ENCODE peak calls at places on chromosomes 4 and X, in seven cellular contexts. I, S, A, F, Y, B and J are unnamed samples.

GRCh38 chr4:30882995-30883675 is 163.0 kb downstream of the PCDH7 start:
- DNase-seq in Y (no peak), S (no peak), I (no peak), B (no peak), F (no peak), A (no peak), J (no peak)

GRCh38 chr4:159547645-159548308 is 444.9 kb downstream of the RAPGEF2 start:
- DNase-seq in A (peak), Y (no peak), B (no peak), S (no peak), I (no peak), F (no peak), J (no peak)

GRCh38 chr4:151276787-151277557 is at the start of gene PRSS48:
- DNase-seq in S (peak), A (peak), B (no peak), I (no peak), F (peak), Y (peak), J (no peak)

GRCh38 chr4:3911252-3911856 is 145.2 kb downstream of the ADRA2C start:
- DNase-seq in B (no peak), I (no peak), A (no peak), S (no peak), Y (no peak), F (no peak), J (no peak)

GRCh38 chrX:72714471-72714916 is 388 bp upstream of the PHKA1 start:
- DNase-seq in B (peak), Y (peak), F (peak), A (peak), S (peak), I (peak), J (no peak)

GRCh38 chr4:32470087-32470585 is 1750.0 kb downstream of the PCDH7 start:
- DNase-seq in I (no peak), B (no peak), S (no peak), A (no peak), F (no peak), Y (no peak), J (no peak)

GRCh38 chrX:115372026-115372610 is 82.6 kb downstream of the LUZP4 start:
- DNase-seq in F (no peak), S (no peak), I (no peak), Y (no peak), A (peak), B (no peak), J (no peak)

GRCh38 chr4:71290074-71290473 is 48.7 kb upstream of the SLC4A4 start:
- DNase-seq in Y (no peak), A (peak), F (no peak), B (peak), I (no peak), S (no peak), J (no peak)

GRCh38 chr4:158013858-158014257 is 159.0 kb downstream of the GASK1B start:
- DNase-seq in Y (no peak), B (no peak), I (no peak), F (no peak), A (peak), S (no peak), J (no peak)

GRCh38 chrX:141982296-141982695 is 78.6 kb downstream of the MAGEC1 start:
- DNase-seq in Y (no peak), S (no peak), A (no peak), F (no peak), I (no peak), B (no peak), J (no peak)

GRCh38 chr4:53196872-53197759 is 168.7 kb downstream of the SCFD2 start:
- DNase-seq in B (peak), I (no peak), Y (no peak), A (peak), F (peak), S (no peak), J (no peak)

GRCh38 chrX:11239230-11239629 is 54.0 kb upstream of the AMELX start:
- DNase-seq in A (peak), I (no peak), Y (no peak), B (no peak), F (no peak), S (no peak), J (no peak)

GRCh38 chr4:7395635-7396034 is 39.1 kb downstream of the PSAPL1 start:
- DNase-seq in S (no peak), A (no peak), I (no peak), F (no peak), B (no peak), Y (no peak), J (no peak)

GRCh38 chr4:8615921-8616787 is 23.6 kb downstream of the CPZ start:
- DNase-seq in F (no peak), S (no peak), A (no peak), B (no peak), I (peak), Y (no peak), J (no peak)

GRCh38 chr4:34371676-34372075 is 1872.6 kb downstream of the ARAP2 start:
- DNase-seq in Y (no peak), B (no peak), A (no peak), F (no peak), I (no peak), S (no peak), J (no peak)

GRCh38 chr4:74501579-74501978 is 56.6 kb downstream of the AREG start:
- DNase-seq in B (peak), Y (no peak), F (no peak), S (no peak), I (no peak), A (peak), J (no peak)

GRCh38 chr4:113675731-113676707 is 85.5 kb downstream of the CAMK2D start:
- DNase-seq in B (no peak), I (no peak), A (peak), S (no peak), F (no peak), Y (no peak), J (no peak)

GRCh38 chr4:108155373-108155772 is 13.4 kb downstream of the LEF1 start:
- DNase-seq in F (no peak), A (no peak), I (no peak), B (no peak), S (no peak), Y (no peak), J (no peak)

GRCh38 chr4:170089274-170089742 is 448 bp downstream of the AADAT start:
- DNase-seq in Y (no peak), B (no peak), I (no peak), S (peak), A (peak), F (no peak), J (no peak)

GRCh38 chrX:71493111-71493613 is 39.7 kb upstream of the OGT start:
- DNase-seq in Y (no peak), I (no peak), F (peak), S (peak), A (no peak), B (no peak), J (no peak)

GRCh38 chrX:100368167-100368566 is 41.9 kb downstream of the PCDH19 start:
- DNase-seq in F (no peak), Y (no peak), B (no peak), I (no peak), A (peak), S (peak), J (no peak)

GRCh38 chr4:52643190-52643589 is 15.9 kb downstream of the USP46 start:
- DNase-seq in S (no peak), Y (no peak), B (no peak), I (no peak), A (no peak), F (no peak), J (no peak)

GRCh38 chr4:147103403-147103946 is 157.8 kb upstream of the TTC29 start:
- DNase-seq in S (peak), I (no peak), B (peak), Y (no peak), F (peak), A (peak), J (no peak)
- TF ChIP-seq CTCF in S (no peak), I (no peak), B (no peak), Y (no peak), F (no peak), A (no peak), J (no peak)

GRCh38 chrX:31038585-31039326 is 33.1 kb downstream of the FTHL17 start:
- DNase-seq in Y (peak), A (peak), I (no peak), B (peak), S (peak), F (peak), J (no peak)

GRCh38 chrX:31039327-31039711 is 32.5 kb downstream of the FTHL17 start:
- DNase-seq in A (no peak), S (no peak), Y (no peak), B (no peak), F (no peak), I (no peak), J (no peak)

DNA sequence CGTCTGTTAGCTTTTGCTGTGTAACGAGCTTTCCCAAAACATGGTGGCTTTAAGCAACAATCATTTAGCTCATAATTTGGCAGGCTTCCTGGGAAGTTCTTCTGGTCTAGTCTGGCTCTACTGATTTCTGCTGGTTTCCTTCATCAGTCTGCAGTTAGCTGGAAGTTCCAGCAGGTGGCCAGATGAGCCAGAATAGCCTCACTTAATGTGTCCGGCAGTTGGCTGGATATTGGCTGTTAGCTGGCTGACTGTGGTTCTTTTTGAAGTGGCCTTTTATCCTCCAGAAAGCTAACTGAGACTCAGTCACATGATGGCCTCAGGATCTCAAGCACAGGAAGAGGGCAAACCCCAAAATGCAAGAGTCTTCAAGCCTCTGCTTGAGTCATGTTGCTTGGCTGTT is 34.9 kb downstream of the FTHL17 start:
- DNase-seq in F (peak), Y (peak), A (peak), B (peak), I (no peak), S (peak), J (no peak)
- TF ChIP-seq CTCF in F (peak), Y (peak), A (peak), B (peak), I (no peak), S (peak), J (peak)

GRCh38 chrX:54419559-54420302 is 20.5 kb upstream of the TSR2 start:
- DNase-seq in Y (no peak), I (no peak), S (peak), A (no peak), B (no peak), F (no peak), J (no peak)

GRCh38 chrX:54422168-54422567 is 18.0 kb upstream of the TSR2 start:
- DNase-seq in Y (no peak), F (no peak), S (no peak), A (no peak), I (no peak), B (no peak), J (no peak)

GRCh38 chrX:54427837-54428424 is 12.3 kb upstream of the TSR2 start:
- DNase-seq in F (no peak), S (no peak), B (no peak), I (no peak), Y (no peak), A (no peak), J (no peak)

DNA sequence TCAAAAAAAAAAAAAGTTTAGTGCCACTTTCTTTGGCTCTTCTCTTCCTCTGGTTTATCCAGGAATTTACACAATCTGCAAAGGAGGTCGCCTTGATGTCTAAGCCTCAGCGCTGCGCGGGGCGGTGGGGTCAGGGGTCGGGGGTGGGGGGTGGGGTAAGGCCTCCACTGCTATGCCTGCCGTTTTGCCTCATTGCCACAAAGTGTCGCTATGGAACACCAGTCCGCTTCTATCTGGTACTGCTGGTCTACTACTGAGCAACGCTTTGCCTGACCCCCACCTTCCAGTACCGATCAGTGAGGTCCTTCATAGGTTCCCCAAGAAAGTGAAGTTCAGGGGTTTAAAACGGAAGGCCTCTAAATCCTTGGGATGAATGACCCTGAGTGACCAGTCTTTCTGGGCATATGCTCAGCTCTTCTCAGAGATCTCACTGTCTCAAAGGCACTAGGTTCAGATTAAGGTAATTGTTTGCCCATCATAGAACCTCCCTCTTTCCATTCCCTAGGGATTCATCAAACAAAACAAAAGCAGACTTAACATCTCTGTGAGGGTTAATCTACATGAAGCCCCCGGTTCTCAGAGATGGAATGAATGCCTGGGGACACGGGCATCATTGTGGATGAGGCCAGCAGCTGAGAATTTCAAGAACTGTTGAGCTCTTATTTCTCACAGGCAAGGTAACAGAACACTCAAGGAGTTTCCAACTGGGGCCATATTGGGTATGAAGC is 16.9 kb upstream of the TSR2 start:
- DNase-seq in Y (no peak), S (peak), B (no peak), I (no peak), F (no peak), A (peak), J (no peak)
- TF ChIP-seq CTCF in Y (peak), S (no peak), B (no peak), I (no peak), F (no peak), A (no peak), J (no peak)

GRCh38 chrX:8783100-8784098 is 17.8 kb downstream of the FAM9A start:
- DNase-seq in F (peak), A (peak), Y (no peak), S (peak), B (no peak), I (no peak), J (no peak)
- TF ChIP-seq CTCF in F (peak), A (peak), Y (peak), S (peak), B (peak), I (peak), J (peak)

DNA sequence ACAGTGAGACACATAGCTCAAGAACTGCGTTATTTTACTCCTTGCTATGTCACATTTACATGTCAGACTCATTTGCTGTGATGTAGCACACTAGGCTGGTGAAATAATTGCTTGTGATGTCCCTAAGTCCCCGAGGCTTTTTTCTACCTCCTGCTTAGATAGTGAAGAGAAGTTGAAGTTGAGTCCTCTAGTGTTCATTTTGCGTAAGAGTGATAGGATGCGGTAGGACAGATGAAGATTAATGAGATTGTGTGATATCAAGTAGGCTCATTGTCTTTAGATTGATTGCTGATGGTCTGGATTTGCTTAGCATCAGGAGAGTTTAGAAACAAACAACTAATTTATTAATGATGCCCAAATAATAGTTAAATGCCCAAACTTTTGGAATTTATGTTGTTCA is 173.6 kb upstream of the NUDT6 start:
- DNase-seq in S (no peak), F (no peak), A (peak), I (no peak), B (no peak), Y (no peak), J (no peak)
- TF ChIP-seq CTCF in S (peak), F (no peak), A (peak), I (no peak), B (peak), Y (no peak), J (no peak)

GRCh38 chr4:183600189-183600685 is 58.7 kb downstream of the RWDD4 start:
- DNase-seq in Y (no peak), I (no peak), A (peak), S (no peak), F (no peak), B (no peak), J (no peak)
- TF ChIP-seq CTCF in Y (peak), I (no peak), A (peak), S (no peak), F (no peak), B (peak), J (no peak)

DNA sequence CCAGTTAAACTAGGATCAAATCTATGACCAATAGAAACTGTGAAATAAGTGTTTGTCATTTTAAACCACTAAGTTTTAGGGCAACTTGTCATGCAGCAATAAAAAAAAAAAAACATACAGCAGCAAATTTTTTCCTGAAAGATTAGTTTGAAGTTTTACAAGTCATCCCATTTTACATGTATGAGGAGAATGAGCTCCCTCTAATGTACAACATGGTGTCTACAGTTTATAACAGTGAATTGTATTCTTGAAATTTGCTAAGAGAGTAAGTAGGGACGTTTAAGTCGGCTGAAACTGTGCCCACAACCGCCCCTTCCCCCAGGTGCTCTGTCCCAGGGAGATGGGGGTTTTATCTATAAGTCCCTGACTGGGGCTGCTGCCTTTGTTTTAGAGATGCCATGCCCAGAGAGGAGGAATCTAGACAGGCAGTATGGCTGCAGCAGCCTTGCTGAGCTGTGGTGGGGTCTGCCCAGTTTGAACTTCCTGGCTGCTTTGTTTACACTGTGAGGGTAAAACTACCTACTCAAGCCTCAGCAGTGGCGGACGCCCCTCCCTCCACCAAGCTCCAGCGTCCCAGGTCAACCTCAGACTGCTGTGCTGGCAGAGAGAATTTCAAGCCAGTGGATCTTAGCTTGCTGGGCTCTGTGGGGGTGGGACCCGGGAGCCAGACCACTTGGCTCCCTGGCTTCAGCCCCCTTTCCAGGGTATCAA is 499.3 kb upstream of the CT83 start:
- DNase-seq in I (no peak), F (no peak), B (no peak), S (no peak), Y (no peak), A (peak), J (no peak)
- TF ChIP-seq CTCF in I (no peak), F (no peak), B (no peak), S (peak), Y (no peak), A (no peak), J (no peak)

DNA sequence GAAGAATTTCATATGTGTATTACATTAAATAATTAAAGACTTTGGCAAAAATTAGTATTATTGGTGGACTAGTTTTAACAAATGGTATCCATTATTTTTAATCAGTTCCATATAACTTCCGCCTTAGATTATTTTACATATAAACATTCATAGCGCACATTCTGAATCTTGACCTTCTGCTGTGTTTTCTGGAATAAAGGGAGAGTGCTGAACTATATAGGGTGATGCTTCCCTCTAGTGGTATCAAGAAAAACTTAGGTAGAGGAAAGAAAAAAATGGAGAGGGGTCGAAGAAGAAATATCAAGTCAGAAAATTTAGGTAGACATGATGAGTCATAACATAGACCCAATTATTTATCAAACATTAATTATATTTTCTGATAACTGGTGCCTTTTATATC is 155.6 kb upstream of the PACRGL start:
- DNase-seq in I (no peak), B (no peak), A (peak), S (no peak), Y (no peak), F (no peak), J (no peak)
- TF ChIP-seq CTCF in I (no peak), B (peak), A (peak), S (peak), Y (peak), F (peak), J (no peak)

DNA sequence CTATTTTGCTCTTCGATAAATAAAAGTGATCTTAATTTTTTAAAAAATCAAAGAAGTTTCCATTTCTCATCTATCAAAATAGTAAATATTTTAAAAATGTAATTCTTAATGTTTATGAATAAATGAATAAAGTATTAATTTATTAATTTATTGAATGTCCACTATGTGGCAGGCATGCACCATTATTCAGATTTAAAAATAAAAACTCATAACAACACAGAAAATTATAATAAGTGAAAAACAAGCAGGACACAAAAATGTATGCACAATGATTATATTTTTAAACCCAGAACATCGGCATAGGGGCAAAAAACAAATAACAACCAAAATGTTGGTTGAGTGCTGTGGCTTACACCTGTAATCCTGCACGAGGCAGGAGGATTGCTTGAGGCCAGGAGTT is 5.3 kb upstream of the PYURF start:
- DNase-seq in I (no peak), S (no peak), F (no peak), Y (no peak), A (peak), B (no peak), J (no peak)
- TF ChIP-seq CTCF in I (no peak), S (peak), F (peak), Y (peak), A (peak), B (peak), J (no peak)

DNA sequence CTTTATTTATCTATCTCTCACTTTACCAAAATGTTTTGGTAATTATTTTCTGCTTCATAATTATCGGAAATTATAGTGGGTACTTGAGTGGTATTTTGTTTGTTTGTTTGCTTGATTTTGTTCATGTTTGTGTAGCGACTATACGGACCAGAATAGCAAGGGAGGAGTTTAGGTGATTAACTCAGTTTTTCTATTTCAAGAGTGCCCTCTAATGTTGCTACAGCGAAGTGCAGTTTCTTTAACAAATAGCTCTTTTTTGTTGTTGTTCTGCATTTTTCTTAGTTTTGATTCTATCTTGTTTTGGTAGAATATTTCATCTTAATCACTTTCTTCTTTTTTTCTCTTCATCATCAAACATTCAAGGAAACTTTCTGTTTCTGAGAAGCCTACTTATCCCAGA is 40.8 kb upstream of the QRFPR start:
- DNase-seq in I (no peak), F (no peak), B (no peak), Y (no peak), A (peak), S (no peak), J (no peak)
- TF ChIP-seq CTCF in I (no peak), F (no peak), B (peak), Y (peak), A (peak), S (peak), J (no peak)